ENCODE peak calls at places on chromosomes 3 and 15, in six cellular contexts. V is CD8-positive, alpha-beta T cell; A is stomach; X is GM13977; C is heart right ventricle; S is A549. K is an unnamed sample.

GRCh38 chr3:20043398-20043797 is 3.2 kb downstream of the KAT2B start:
- DNase-seq in V (peak; percentile 51), A (peak; percentile 93), X (no peak), C (peak; percentile 83), S (no peak), K (no peak)

GRCh38 chr3:127030328-127031045 is 47.6 kb downstream of the PLXNA1 start:
- DNase-seq in V (no peak), A (no peak), X (no peak), C (no peak), S (no peak), K (no peak)

GRCh38 chr15:69217381-69217780 is 56.9 kb downstream of the GLCE start:
- DNase-seq in V (no peak), A (no peak), X (no peak), C (no peak), S (no peak), K (no peak)

GRCh38 chr15:41043276-41043675 is 72.8 kb downstream of the INO80 start:
- DNase-seq in V (no peak), A (no peak), X (no peak), C (no peak), S (no peak), K (no peak)

GRCh38 chr3:175269394-175269793 is 410.3 kb downstream of the NAALADL2 start:
- DNase-seq in V (no peak), A (no peak), X (no peak), C (no peak), S (no peak), K (no peak)

GRCh38 chr15:61459785-61460707 is 230.9 kb upstream of the RORA start:
- DNase-seq in V (no peak), A (no peak), X (no peak), C (no peak), S (peak; percentile 15), K (no peak)

GRCh38 chr3:11282250-11283125 is 10.3 kb downstream of the ATG7 start:
- DNase-seq in V (no peak), A (no peak), X (no peak), C (peak; percentile 24), S (no peak), K (no peak)

GRCh38 chr3:52521881-52522650 is 11.6 kb downstream of the NT5DC2 start:
- DNase-seq in V (no peak), A (no peak), X (no peak), C (peak; percentile 14), S (no peak), K (no peak)

GRCh38 chr3:157913052-157913451 is 193.2 kb downstream of the SHOX2 start:
- DNase-seq in V (no peak), A (no peak), X (no peak), C (no peak), S (no peak), K (no peak)

GRCh38 chr3:105473521-105474223 is 107.0 kb downstream of the ALCAM start:
- DNase-seq in V (no peak), A (no peak), X (no peak), C (no peak), S (no peak), K (no peak)

GRCh38 chr15:29260896-29261295 is 8.7 kb downstream of the NSMCE3 start:
- DNase-seq in V (no peak), A (no peak), X (no peak), C (no peak), S (no peak), K (no peak)

GRCh38 chr15:71971905-71972304 is 146.0 kb downstream of the MYO9A start:
- DNase-seq in V (no peak), A (no peak), X (no peak), C (no peak), S (no peak), K (no peak)

GRCh38 chr3:191290311-191291025 is 38.7 kb upstream of the CCDC50 start:
- DNase-seq in V (no peak), A (no peak), X (no peak), C (no peak), S (no peak), K (no peak)

GRCh38 chr3:161336661-161337060 is 34.7 kb downstream of the SPTSSB start:
- DNase-seq in V (no peak), A (no peak), X (no peak), C (no peak), S (no peak), K (no peak)

GRCh38 chr15:100767002-100767825 is 112.4 kb upstream of the ALDH1A3 start:
- DNase-seq in V (no peak), A (no peak), X (peak; percentile 7), C (no peak), S (no peak), K (no peak)

GRCh38 chr3:129686941-129687340 is 80.5 kb upstream of the PLXND1 start:
- DNase-seq in V (no peak), A (no peak), X (no peak), C (no peak), S (peak; percentile 59), K (no peak)

GRCh38 chr3:43966126-43966525 is 275.4 kb downstream of the ABHD5 start:
- DNase-seq in V (no peak), A (no peak), X (no peak), C (no peak), S (no peak), K (no peak)

GRCh38 chr3:67064105-67064504 is 66.0 kb downstream of the KBTBD8 start:
- DNase-seq in V (no peak), A (no peak), X (no peak), C (no peak), S (no peak), K (no peak)

GRCh38 chr3:37348736-37349396 is 174.5 kb upstream of the LRRFIP2 start:
- DNase-seq in V (no peak), A (no peak), X (no peak), C (no peak), S (no peak), K (no peak)

GRCh38 chr15:80484312-80484981 is 80.3 kb downstream of the ARNT2 start:
- DNase-seq in V (no peak), A (no peak), X (no peak), C (no peak), S (no peak), K (no peak)

GRCh38 chr15:61701455-61701854 is 358.8 kb downstream of the VPS13C start:
- DNase-seq in V (no peak), A (no peak), X (no peak), C (no peak), S (no peak), K (no peak)

GRCh38 chr3:73765878-73766564 is 141.3 kb upstream of the PDZRN3 start:
- DNase-seq in V (no peak), A (no peak), X (no peak), C (no peak), S (no peak), K (no peak)

GRCh38 chr15:23472033-23472432 is 25.0 kb upstream of the GOLGA6L2 start:
- DNase-seq in V (no peak), A (no peak), X (no peak), C (no peak), S (no peak), K (no peak)

GRCh38 chr3:58521002-58521670 is 15.9 kb downstream of the ACOX2 start:
- DNase-seq in V (no peak), A (no peak), X (no peak), C (no peak), S (no peak), K (no peak)

GRCh38 chr3:119413603-119414280 is 49.7 kb downstream of the TMEM39A start:
- DNase-seq in V (no peak), A (no peak), X (no peak), C (no peak), S (no peak), K (no peak)

GRCh38 chr3:48655586-48655985 is 7.1 kb downstream of the CELSR3 start:
- DNase-seq in V (peak; percentile 49), A (no peak), X (peak; percentile 63), C (no peak), S (no peak), K (no peak)

GRCh38 chr15:99435138-99435695 is 130.6 kb upstream of the MEF2A start:
- DNase-seq in V (no peak), A (peak; percentile 79), X (no peak), C (no peak), S (no peak), K (no peak)

GRCh38 chr15:85545185-85545584 is 164.8 kb downstream of the AKAP13 start:
- DNase-seq in V (no peak), A (no peak), X (no peak), C (no peak), S (no peak), K (no peak)

GRCh38 chr3:107373896-107374295 is 3.3 kb upstream of the CCDC54 start:
- DNase-seq in V (no peak), A (no peak), X (no peak), C (no peak), S (no peak), K (no peak)

GRCh38 chr3:107375682-107376081 is 1.6 kb upstream of the CCDC54 start:
- DNase-seq in V (no peak), A (no peak), X (no peak), C (no peak), S (no peak), K (no peak)

GRCh38 chr3:107382626-107383025 is 5.4 kb downstream of the CCDC54 start:
- DNase-seq in V (no peak), A (no peak), X (no peak), C (no peak), S (no peak), K (no peak)

GRCh38 chr3:107372506-107372905 is 4.7 kb upstream of the CCDC54 start:
- DNase-seq in V (no peak), A (no peak), X (no peak), C (no peak), S (no peak), K (no peak)

GRCh38 chr3:107377151-107377550 is at the start of gene CCDC54:
- DNase-seq in V (no peak), A (no peak), X (no peak), C (no peak), S (peak; percentile 9), K (no peak)
- TF ChIP-seq CTCF in V (no peak), A (no peak), X (no peak), C (no peak), S (no peak), K (no peak)

GRCh38 chr3:169772951-169773816 is at the start of gene MYNN:
- DNase-seq in V (peak; percentile 90), A (peak; percentile 94), X (peak; percentile 82), C (peak; percentile 92), S (peak; percentile 91), K (peak; percentile 92)
- TF ChIP-seq CTCF in V (no peak), A (no peak), X (peak; percentile 24), C (peak; percentile 20), S (no peak), K (no peak)

GRCh38 chr15:43510230-43511011 is 7.0 kb upstream of the MAP1A start:
- DNase-seq in V (peak; percentile 95), A (peak; percentile 99), X (peak; percentile 97), C (peak; percentile 98), S (peak; percentile 96), K (peak; percentile 98)
- TF ChIP-seq CTCF in V (peak; percentile 10), A (no peak), X (no peak), C (peak; percentile 43), S (no peak), K (peak; percentile 26)

GRCh38 chr3:137217733-137218132 is 259.9 kb downstream of the IL20RB start:
- DNase-seq in V (no peak), A (no peak), X (no peak), C (no peak), S (no peak), K (peak; percentile 44)
- TF ChIP-seq CTCF in V (no peak), A (no peak), X (peak; percentile 56), C (peak; percentile 28), S (no peak), K (peak; percentile 55)